ENCODE peak calls at places on chromosomes 12 and 14, in ten cellular contexts. W is IMR-90; S is HS-27A; T is activated T-cell treated with anti-CD3 and anti-CD28 coated beads for 1 hour; O is activated CD4-positive, alpha-beta T cell treated with anti-CD3 and anti-CD28 coated beads for 4 hours; Y is dermis microvascular lymphatic vessel endothelial cell; D is NCI-H510A treated with DMSO at 0.1 percent for 48 hours; R is ACHN; M is AG10803; Z is Daoy. B is an unnamed sample.

GRCh38 chr12:16573652-16574077 is 32.3 kb downstream of the LMO3 start:
- DNase-seq in W (peak), S (no peak), T (no peak), O (no peak), Y (no peak), D (no peak), R (no peak), M (peak), Z (no peak), B (no peak)

GRCh38 chr12:121795029-121795977 is 1.8 kb upstream of the RHOF start:
- DNase-seq in W (peak), S (no peak), T (peak), O (peak), Y (peak), D (peak), R (peak), M (peak), Z (peak), B (peak)

GRCh38 chr12:54463034-54463433 is 10.4 kb downstream of the GTSF1 start:
- DNase-seq in W (peak), S (no peak), T (no peak), O (no peak), Y (no peak), D (no peak), R (no peak), M (peak), Z (no peak), B (no peak)

GRCh38 chr12:4383304-4383865 is 3.9 kb upstream of the FGF23 start:
- DNase-seq in W (no peak), S (no peak), T (no peak), O (no peak), Y (no peak), D (no peak), R (peak), M (no peak), Z (peak), B (no peak)

GRCh38 chr14:90903101-90903500 is 86.9 kb upstream of the TTC7B start:
- DNase-seq in W (peak), S (peak), T (peak), O (peak), Y (peak), D (peak), R (peak), M (peak), Z (peak), B (peak)

GRCh38 chr12:14664434-14665023 is 31.9 kb downstream of the GUCY2C start:
- DNase-seq in W (peak), S (peak), T (peak), O (peak), Y (peak), D (peak), R (peak), M (peak), Z (peak), B (no peak)

GRCh38 chr12:85672436-85672835 is 163.8 kb downstream of the RASSF9 start:
- DNase-seq in W (no peak), S (no peak), T (no peak), O (no peak), Y (no peak), D (no peak), R (no peak), M (no peak), Z (no peak), B (no peak)

GRCh38 chr12:132427999-132428871 is 61.7 kb upstream of the FBRSL1 start:
- DNase-seq in W (no peak), S (no peak), T (no peak), O (no peak), Y (no peak), D (no peak), R (no peak), M (no peak), Z (no peak), B (no peak)

GRCh38 chr14:30928462-30928861 is 54.1 kb downstream of the COCH start:
- DNase-seq in W (no peak), S (no peak), T (no peak), O (no peak), Y (no peak), D (no peak), R (no peak), M (peak), Z (no peak), B (no peak)

GRCh38 chr12:79331870-79332269 is 358.9 kb downstream of the PAWR start:
- DNase-seq in W (peak), S (peak), T (no peak), O (no peak), Y (no peak), D (no peak), R (no peak), M (peak), Z (no peak), B (no peak)

B was measured in progenitor cell of endocrine pancreas.